ENCODE peak calls at places on chromosomes 16 and 17, in ten cellular contexts. A, E, G, C, D, X, I, W, H and S are unnamed samples.
A peak's percentile ranks its signal among the peaks of the same experiment; 100 is the strongest.

GRCh38 chr17:61371606-61372005 is 28.0 kb upstream of the TBX2 start:
- DNase-seq in A (no peak), E (no peak), G (no peak), C (no peak), D (no peak), X (no peak), I (no peak), W (no peak), H (no peak), S (no peak)

GRCh38 chr16:20074089-20074956 is 633 bp upstream of the GPR139 start:
- DNase-seq in A (no peak), E (no peak), G (no peak), C (no peak), D (no peak), X (no peak), I (no peak), W (no peak), H (no peak), S (no peak)

GRCh38 chr17:45388604-45389325 is 43.9 kb downstream of the ARHGAP27 start:
- DNase-seq in A (no peak), E (no peak), G (no peak), C (no peak), D (no peak), X (no peak), I (no peak), W (no peak), H (no peak), S (no peak)

GRCh38 chr17:13420294-13421277 is 181.1 kb downstream of the HS3ST3A1 start:
- DNase-seq in A (no peak), E (no peak), G (no peak), C (no peak), D (no peak), X (no peak), I (no peak), W (no peak), H (no peak), S (no peak)

GRCh38 chr16:30844671-30845449 is 49.0 kb downstream of the BCL7C start:
- DNase-seq in A (peak; percentile 78), E (peak; percentile 22), G (peak; percentile 71), C (no peak), D (peak; percentile 87), X (peak; percentile 71), I (peak; percentile 89), W (peak; percentile 72), H (peak; percentile 39), S (peak; percentile 85)

GRCh38 chr16:72950669-72951068 is 97.3 kb downstream of the ZFHX3 start:
- DNase-seq in A (no peak), E (no peak), G (no peak), C (no peak), D (no peak), X (no peak), I (no peak), W (no peak), H (no peak), S (no peak)

GRCh38 chr16:2964416-2965223 is 545 bp downstream of the KREMEN2 start:
- DNase-seq in A (no peak), E (no peak), G (no peak), C (peak; percentile 89), D (no peak), X (peak; percentile 76), I (no peak), W (no peak), H (no peak), S (peak; percentile 79)

GRCh38 chr17:62704381-62704971 is 77.0 kb downstream of the MRC2 start:
- DNase-seq in A (peak; percentile 49), E (no peak), G (no peak), C (no peak), D (peak; percentile 47), X (no peak), I (no peak), W (peak; percentile 74), H (peak; percentile 56), S (peak; percentile 54)

GRCh38 chr17:65438173-65438572 is 123.3 kb downstream of the AXIN2 start:
- DNase-seq in A (no peak), E (no peak), G (no peak), C (no peak), D (no peak), X (no peak), I (no peak), W (no peak), H (no peak), S (no peak)

GRCh38 chr16:67158637-67159600 is 790 bp downstream of the TRADD start:
- DNase-seq in A (no peak), E (no peak), G (peak; percentile 59), C (peak; percentile 85), D (no peak), X (no peak), I (no peak), W (no peak), H (no peak), S (peak; percentile 84)

GRCh38 chr16:75105306-75106061 is 11.1 kb downstream of the LDHD start:
- DNase-seq in A (no peak), E (peak; percentile 55), G (peak; percentile 82), C (peak; percentile 57), D (peak; percentile 77), X (no peak), I (no peak), W (no peak), H (no peak), S (no peak)

GRCh38 chr17:12510535-12510934 is 155.2 kb upstream of the MYOCD start:
- DNase-seq in A (no peak), E (no peak), G (no peak), C (no peak), D (no peak), X (no peak), I (no peak), W (no peak), H (no peak), S (no peak)

GRCh38 chr17:41360291-41360995 is 9.2 kb downstream of the KRT33B start:
- DNase-seq in A (no peak), E (no peak), G (no peak), C (no peak), D (no peak), X (no peak), I (no peak), W (no peak), H (no peak), S (no peak)

DNA sequence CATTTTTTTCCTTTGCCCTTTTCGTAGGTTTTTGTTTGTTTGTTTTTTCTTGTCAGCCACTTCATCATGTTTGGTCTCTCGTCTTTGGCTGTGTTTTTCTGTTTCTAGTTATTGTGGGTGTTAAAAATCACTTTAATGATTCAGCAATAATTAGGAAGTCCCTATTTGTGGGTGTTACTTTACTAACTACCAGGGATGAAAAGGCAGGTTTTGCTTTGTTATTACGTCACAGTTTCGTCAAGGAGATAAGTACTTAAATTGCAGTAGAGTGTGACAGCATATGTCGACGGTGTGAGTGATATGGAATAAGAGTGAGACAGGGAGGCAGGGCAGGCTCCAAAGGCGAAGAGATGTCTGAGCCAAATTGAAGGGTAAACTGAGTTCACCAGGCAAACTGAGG is 479.6 kb downstream of the WWOX start:
- DNase-seq in A (no peak), E (no peak), G (no peak), C (no peak), D (no peak), X (no peak), I (no peak), W (no peak), H (no peak), S (no peak)
- H3K4me3 ChIP-seq in A (no peak overlapping the region), E (no peak overlapping the region), G (no peak overlapping the region), C (no peak overlapping the region), D (no peak overlapping the region), X (no peak overlapping the region), I (no peak overlapping the region), W (no peak overlapping the region), H (no peak overlapping the region), S (no peak overlapping the region)

GRCh38 chr17:75241996-75242460 is 19.4 kb downstream of the GGA3 start:
- DNase-seq in A (no peak), E (no peak), G (no peak), C (no peak), D (no peak), X (no peak), I (no peak), W (no peak), H (no peak), S (no peak)
- H3K27ac ChIP-seq in A (no peak overlapping the region), E (no peak overlapping the region), G (no peak overlapping the region), C (no peak overlapping the region), D (no peak overlapping the region), X (no peak overlapping the region), I (no peak overlapping the region), W (no peak overlapping the region), H (no peak overlapping the region), S (peak overlapping the region; percentile 79)

GRCh38 chr17:1782171-1782567 is 20.3 kb downstream of the SERPINF1 start:
- DNase-seq in A (no peak), E (no peak), G (no peak), C (no peak), D (no peak), X (no peak), I (no peak), W (no peak), H (no peak), S (no peak)
- H3K4me1 ChIP-seq in A (peaks cover 22% of the 10 kb centered on the region), E (peaks cover 44% of the 10 kb centered on the region), G (peaks cover 64% of the 10 kb centered on the region), C (peaks cover 81% of the 10 kb centered on the region), D (peaks cover 10% of the 10 kb centered on the region), X (peaks cover 9% of the 10 kb centered on the region), I (peaks cover 1% of the 10 kb centered on the region), W (no peaks in the 10 kb centered on the region), H (peaks cover 8% of the 10 kb centered on the region), S (peaks cover 37% of the 10 kb centered on the region)

GRCh38 chr16:28985206-28985605 is 354 bp downstream of the LAT start:
- DNase-seq in A (no peak), E (no peak), G (no peak), C (no peak), D (no peak), X (no peak), I (no peak), W (no peak), H (no peak), S (no peak)

GRCh38 chr16:28983644-28984043 is 1.2 kb upstream of the LAT start:
- DNase-seq in A (no peak), E (no peak), G (no peak), C (no peak), D (no peak), X (no peak), I (no peak), W (no peak), H (no peak), S (no peak)

GRCh38 chr16:28985611-28986041 is 774 bp downstream of the LAT start:
- DNase-seq in A (no peak), E (no peak), G (no peak), C (no peak), D (no peak), X (no peak), I (no peak), W (no peak), H (no peak), S (no peak)

GRCh38 chr16:28984091-28984490 is 761 bp upstream of the LAT start:
- DNase-seq in A (no peak), E (no peak), G (no peak), C (no peak), D (no peak), X (no peak), I (no peak), W (no peak), H (no peak), S (no peak)

DNA sequence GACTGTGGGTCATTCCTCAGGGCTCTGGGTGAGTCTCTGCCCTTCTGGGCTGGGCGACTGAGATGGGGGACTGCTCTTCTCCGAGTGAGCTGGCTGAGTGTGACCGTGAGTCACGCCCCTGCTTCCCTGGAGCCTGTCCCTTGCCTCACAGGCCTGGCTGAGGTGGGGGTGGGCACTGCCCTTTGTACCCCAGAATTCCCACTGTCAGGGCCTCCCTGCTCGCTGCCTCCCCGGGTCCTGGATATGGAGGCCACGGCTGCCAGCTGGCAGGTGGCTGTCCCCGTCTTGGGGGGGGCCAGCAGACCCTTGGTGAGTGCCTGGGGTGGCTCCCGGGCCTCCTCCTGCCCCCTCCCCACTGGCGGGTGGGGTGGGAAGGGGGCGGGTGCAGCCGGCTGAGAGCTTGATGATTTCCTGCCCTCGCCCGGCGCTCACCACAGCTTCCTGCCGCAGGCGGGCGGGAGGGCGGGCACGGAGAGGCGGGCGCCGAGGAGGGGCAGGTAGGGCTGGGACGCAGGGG is at the start of gene LAT:
- DNase-seq in A (no peak), E (peak; percentile 39), G (peak; percentile 24), C (peak; percentile 86), D (no peak), X (no peak), I (no peak), W (no peak), H (no peak), S (peak; percentile 83)
- H3K4me3 ChIP-seq in A (no peak within 1 kb of the TSS), E (no peak within 1 kb of the TSS), G (no peak within 1 kb of the TSS), C (no peak within 1 kb of the TSS), D (no peak within 1 kb of the TSS), X (no peak within 1 kb of the TSS), I (peak within 1 kb of the TSS; percentile 36), W (peak within 1 kb of the TSS; percentile 12), H (peak within 1 kb of the TSS; percentile 27), S (peak within 1 kb of the TSS; percentile 36)